ENCODE peak calls at places on chromosomes 6 and 20, in seven cellular contexts. A is aorta; H is ovary; Q is naive thymus-derived CD4-positive, alpha-beta T cell; X is right atrium auricular region; C is A673; U is uterus. E is an unnamed sample.

GRCh38 chr6:53912661-53913060 is 117.9 kb downstream of the LRRC1 start:
- DNase-seq in H (no peak), U (no peak), Q (no peak), A (no peak), X (no peak), C (no peak), E (no peak)

GRCh38 chr6:146582857-146583256 is 15.9 kb upstream of the ADGB start:
- DNase-seq in C (no peak), A (peak; percentile 69), U (no peak), X (no peak), H (no peak), Q (no peak), E (no peak)

GRCh38 chr6:36345681-36346417 is 9.2 kb upstream of the BNIP5 start:
- DNase-seq in U (no peak), Q (no peak), H (no peak), X (no peak), C (no peak), A (no peak), E (peak; percentile 36)

GRCh38 chr6:166318649-166319600 is 10.7 kb upstream of the PRR18 start:
- DNase-seq in Q (no peak), C (no peak), X (no peak), H (no peak), A (no peak), U (no peak), E (no peak)

GRCh38 chr6:2971420-2972218 is at the start of gene SERPINB6:
- DNase-seq in U (peak; percentile 86), A (peak; percentile 87), H (peak; percentile 92), Q (peak; percentile 41), X (peak; percentile 90), C (peak; percentile 58), E (peak; percentile 47)

GRCh38 chr6:148285205-148285604 is 57.4 kb upstream of the SASH1 start:
- DNase-seq in X (no peak), H (no peak), C (no peak), U (no peak), Q (no peak), A (no peak), E (no peak)

GRCh38 chr20:39829713-39830112 is 859.3 kb downstream of the MAFB start:
- DNase-seq in Q (no peak), H (no peak), U (no peak), A (no peak), C (peak; percentile 37), X (no peak), E (no peak)

GRCh38 chr6:153729189-153729588 is 309.9 kb upstream of the OPRM1 start:
- DNase-seq in A (no peak), U (no peak), H (no peak), C (no peak), X (no peak), Q (no peak), E (no peak)

GRCh38 chr20:8124639-8125038 is 7.4 kb upstream of the PLCB1 start:
- DNase-seq in H (no peak), C (no peak), X (no peak), U (no peak), A (no peak), Q (no peak), E (no peak)

GRCh38 chr6:56450882-56451739 is 191.6 kb downstream of the DST start:
- DNase-seq in C (peak; percentile 26), X (peak; percentile 75), U (peak; percentile 76), A (peak; percentile 85), Q (no peak), H (peak; percentile 94), E (no peak)

GRCh38 chr6:146700078-146700686 is 101.4 kb downstream of the ADGB start:
- DNase-seq in A (peak; percentile 71), Q (peak; percentile 51), H (peak; percentile 69), C (peak; percentile 87), X (peak; percentile 82), U (peak; percentile 45), E (peak; percentile 69)

GRCh38 chr6:124970243-124970642 is 8.0 kb downstream of the RNF217 start:
- DNase-seq in H (no peak), U (no peak), C (no peak), X (no peak), Q (no peak), A (no peak), E (no peak)

GRCh38 chr20:3818155-3819151 is 1.9 kb upstream of the AP5S1 start:
- DNase-seq in H (peak; percentile 74), X (peak; percentile 80), U (peak; percentile 73), Q (no peak), A (peak; percentile 74), C (peak; percentile 73), E (peak; percentile 58)

GRCh38 chr20:6519556-6519955 is 247.9 kb upstream of the BMP2 start:
- DNase-seq in X (no peak), A (no peak), Q (no peak), C (no peak), H (no peak), U (no peak), E (no peak)

GRCh38 chr6:157228421-157229218 is 94.7 kb downstream of the TMEM242 start:
- DNase-seq in X (peak; percentile 55), Q (no peak), C (no peak), A (no peak), H (no peak), U (no peak), E (peak; percentile 69)

GRCh38 chr6:17938885-17939284 is 48.5 kb downstream of the KIF13A start:
- DNase-seq in H (no peak), C (peak; percentile 39), X (no peak), A (no peak), U (no peak), Q (no peak), E (no peak)

GRCh38 chr6:13027200-13027599 is 301.1 kb downstream of the TBC1D7 start:
- DNase-seq in X (no peak), C (no peak), Q (no peak), H (no peak), A (no peak), U (no peak), E (no peak)
- H3K4me1 ChIP-seq in X (peaks cover 11% of the 10 kb centered on the region), C (no peaks in the 10 kb centered on the region), Q (no peaks in the 10 kb centered on the region), H (no peaks in the 10 kb centered on the region), A (peaks cover 10% of the 10 kb centered on the region), U (no peaks in the 10 kb centered on the region), E (no peaks in the 10 kb centered on the region)

GRCh38 chr6:16600026-16600425 is 161.2 kb downstream of the ATXN1 start:
- DNase-seq in C (no peak), A (no peak), X (no peak), U (no peak), H (no peak), Q (no peak), E (no peak)

GRCh38 chr6:16595514-16595913 is 165.7 kb downstream of the ATXN1 start:
- DNase-seq in A (no peak), C (no peak), X (no peak), U (no peak), Q (no peak), H (no peak), E (no peak)

GRCh38 chr6:16600701-16601100 is 160.6 kb downstream of the ATXN1 start:
- DNase-seq in X (no peak), H (no peak), Q (no peak), A (no peak), U (no peak), C (no peak), E (no peak)

GRCh38 chr6:16594849-16595248 is 166.4 kb downstream of the ATXN1 start:
- DNase-seq in A (no peak), X (no peak), C (no peak), Q (no peak), H (no peak), U (no peak), E (no peak)

GRCh38 chr6:16596890-16597331 is 164.3 kb downstream of the ATXN1 start:
- DNase-seq in X (no peak), A (no peak), C (no peak), H (no peak), Q (no peak), U (no peak), E (no peak)
- H3K4me1 ChIP-seq in X (no peaks in the 10 kb centered on the region), A (no peaks in the 10 kb centered on the region), C (no peaks in the 10 kb centered on the region), H (no peaks in the 10 kb centered on the region), Q (no peaks in the 10 kb centered on the region), U (no peaks in the 10 kb centered on the region), E (peaks cover 13% of the 10 kb centered on the region)

GRCh38 chr6:81750660-81751387 is 1.7 kb downstream of the TENT5A start:
- DNase-seq in Q (no peak), C (no peak), X (no peak), U (no peak), A (no peak), H (no peak), E (no peak)

GRCh38 chr6:81751388-81752083 is 945 bp downstream of the TENT5A start:
- DNase-seq in Q (peak; percentile 36), A (peak; percentile 83), U (peak; percentile 58), X (peak; percentile 74), C (peak; percentile 60), H (peak; percentile 70), E (no peak)

GRCh38 chr6:81752969-81753708 is 658 bp upstream of the TENT5A start:
- DNase-seq in H (peak; percentile 96), U (peak; percentile 95), Q (peak; percentile 58), C (peak; percentile 85), A (peak; percentile 97), X (peak; percentile 94), E (peak; percentile 75)

GRCh38 chr6:81753709-81754678 is 1.5 kb upstream of the TENT5A start:
- DNase-seq in X (peak; percentile 91), H (peak; percentile 91), Q (peak; percentile 91), A (peak; percentile 92), C (peak; percentile 80), U (peak; percentile 90), E (peak; percentile 79)

GRCh38 chr6:81752084-81752968 is at the start of gene TENT5A:
- DNase-seq in C (peak; percentile 94), U (peak; percentile 93), Q (peak; percentile 90), X (peak; percentile 95), H (peak; percentile 96), A (peak; percentile 96), E (peak; percentile 75)
- H3K4me1 ChIP-seq in C (peaks cover 23% of the 10 kb centered on the region), U (no peaks in the 10 kb centered on the region), Q (peaks cover 4% of the 10 kb centered on the region), X (peaks cover 22% of the 10 kb centered on the region), H (peaks cover 4% of the 10 kb centered on the region), A (peaks cover 2% of the 10 kb centered on the region), E (no peaks in the 10 kb centered on the region)

DNA sequence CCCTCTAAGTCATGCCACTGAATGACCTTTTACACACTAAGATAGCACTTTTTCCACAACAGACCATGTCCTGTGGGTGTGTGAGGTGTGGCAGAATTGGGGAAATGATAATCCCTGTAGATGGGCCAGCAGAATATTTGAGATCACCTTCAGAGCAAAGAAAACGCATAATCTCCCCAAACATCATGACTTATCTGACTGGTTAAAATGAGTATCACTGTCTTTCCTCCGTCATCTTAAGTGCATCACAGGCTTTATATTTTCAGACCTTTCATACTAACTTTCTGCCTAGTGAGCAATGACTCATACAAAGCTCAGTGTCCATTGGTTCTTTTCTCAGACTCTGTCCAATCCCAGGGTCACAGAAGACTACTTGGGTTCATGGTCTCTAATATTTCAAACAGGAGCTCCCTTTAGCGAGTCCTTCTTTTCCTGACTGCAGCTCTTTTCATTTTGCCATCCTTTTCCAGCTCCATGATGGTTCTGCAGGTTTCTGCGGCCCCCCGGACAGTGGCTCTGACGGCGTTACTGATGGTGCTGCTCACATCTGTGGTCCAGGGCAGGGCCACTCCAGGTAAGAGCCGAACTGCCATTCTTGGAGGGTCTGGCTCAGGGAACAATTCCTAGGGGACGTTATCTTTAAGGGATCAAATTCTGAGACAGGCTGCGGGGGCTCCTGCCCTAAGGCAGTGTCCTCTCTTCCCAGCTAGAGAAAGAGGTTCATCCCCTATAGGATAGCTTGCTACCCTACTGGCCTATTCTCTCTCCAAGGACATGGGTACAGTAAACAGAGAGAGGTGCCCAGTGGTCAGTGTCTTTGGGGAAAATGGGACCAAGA is at the start of gene HLA-DPB1:
- DNase-seq in Q (peak; percentile 76), A (no peak), H (no peak), C (peak; percentile 50), U (no peak), X (no peak), E (no peak)
- H3K4me1 ChIP-seq in Q (peaks cover 5% of the 10 kb centered on the region), A (no peaks in the 10 kb centered on the region), H (no peaks in the 10 kb centered on the region), C (no peaks in the 10 kb centered on the region), U (no peaks in the 10 kb centered on the region), X (peaks cover 5% of the 10 kb centered on the region), E (no peaks in the 10 kb centered on the region)

E was measured in HAP-1.